ENCODE peak calls at places on chromosomes 16 and 17, in four cellular contexts. G is stimulated activated CD8-positive, alpha-beta memory T cell treated with anti-CD3 and anti-CD28 coated beads, Interleukin-4, amount 100 ng/mL, for 24 hours; J is D341Med; B is NCI-H460. I is an unnamed sample.

GRCh38 chr16:20799599-20799998 is 6.7 kb downstream of the ERI2 start:
- DNase-seq in B (no peak), J (no peak), G (no peak), I (no peak)

GRCh38 chr16:78150233-78150632 is 50.8 kb downstream of the WWOX start:
- DNase-seq in J (no peak), B (no peak), G (no peak), I (no peak)

GRCh38 chr16:17273142-17273561 is 197.6 kb downstream of the XYLT1 start:
- DNase-seq in J (no peak), G (peak), B (peak), I (no peak)

GRCh38 chr17:60468371-60468770 is 46.1 kb downstream of the CHCT1 start:
- DNase-seq in J (no peak), B (no peak), G (no peak), I (no peak)

GRCh38 chr16:23353440-23353839 is 51.3 kb downstream of the SCNN1B start:
- DNase-seq in G (no peak), J (no peak), B (no peak), I (no peak)

GRCh38 chr16:309476-309875 is 26.5 kb downstream of the PDIA2 start:
- DNase-seq in G (no peak), J (no peak), B (no peak), I (no peak)

GRCh38 chr16:9016824-9017223 is 53.1 kb upstream of the USP7 start:
- DNase-seq in G (no peak), J (no peak), B (no peak), I (no peak)

GRCh38 chr17:12402963-12403622 is 262.6 kb upstream of the MYOCD start:
- DNase-seq in G (no peak), J (no peak), B (no peak), I (no peak)

GRCh38 chr17:83203472-83204221 is 124.2 kb downstream of the METRNL start:
- DNase-seq in J (peak), G (no peak), B (no peak), I (no peak)

GRCh38 chr17:18280766-18281165 is 20.3 kb downstream of the MIEF2 start:
- DNase-seq in B (no peak), G (no peak), J (no peak), I (no peak)

GRCh38 chr16:1098266-1098991 is 2.4 kb upstream of the C1QTNF8 start:
- DNase-seq in J (no peak), G (no peak), B (no peak), I (no peak)

GRCh38 chr16:64278196-64278595 is 843.7 kb downstream of the CDH11 start:
- DNase-seq in J (no peak), B (peak), G (no peak), I (no peak)

GRCh38 chr17:17694229-17695081 is 13.2 kb downstream of the RAI1 start:
- DNase-seq in B (peak), G (peak), J (peak), I (peak)

GRCh38 chr17:14352139-14352538 is 51.3 kb downstream of the HS3ST3B1 start:
- DNase-seq in B (no peak), J (no peak), G (no peak), I (no peak)

GRCh38 chr16:70508752-70509151 is 14.6 kb downstream of the COG4 start:
- DNase-seq in J (no peak), G (no peak), B (no peak), I (no peak)

GRCh38 chr17:2532146-2532720 is 20.5 kb upstream of the METTL16 start:
- DNase-seq in B (no peak), J (no peak), G (no peak), I (no peak)

GRCh38 chr17:280216-280615 is 72.4 kb downstream of the RPH3AL start:
- DNase-seq in G (no peak), J (no peak), B (no peak), I (no peak)

GRCh38 chr16:83227336-83227735 is 580.4 kb upstream of the HSBP1 start:
- DNase-seq in B (no peak), J (no peak), G (no peak), I (no peak)

GRCh38 chr17:40352779-40353394 is 11.7 kb downstream of the GJD3 start:
- DNase-seq in B (no peak), G (no peak), J (no peak), I (no peak)

GRCh38 chr17:1122681-1123396 is 56.9 kb downstream of the ABR start:
- DNase-seq in G (peak), J (peak), B (peak), I (peak)

GRCh38 chr16:23424292-23424958 is 28.6 kb downstream of the COG7 start:
- DNase-seq in J (no peak), B (peak), G (no peak), I (no peak)

GRCh38 chr16:21150375-21151001 is at the start of gene DNAH3:
- DNase-seq in G (no peak), B (no peak), J (no peak), I (no peak)

GRCh38 chr17:1785925-1786324 is 24.1 kb downstream of the SERPINF1 start:
- DNase-seq in B (no peak), G (no peak), J (no peak), I (no peak)

GRCh38 chr17:8785547-8786412 is 13.4 kb downstream of the MFSD6L start:
- DNase-seq in G (peak), B (peak), J (peak), I (peak)

GRCh38 chr16:11330526-11331237 is 14.6 kb upstream of the RMI2 start:
- DNase-seq in B (no peak), G (no peak), J (no peak), I (no peak)

GRCh38 chr16:84834403-84834772 is 14.6 kb downstream of the CRISPLD2 start:
- DNase-seq in G (no peak), J (no peak), B (no peak), I (no peak)

GRCh38 chr16:81035975-81036750 is 521 bp downstream of the ATMIN start:
- DNase-seq in J (peak), B (no peak), G (peak), I (peak)

GRCh38 chr16:56370185-56370584 is 55.2 kb downstream of the AMFR start:
- DNase-seq in G (no peak), B (no peak), J (no peak), I (no peak)

GRCh38 chr17:66992911-66993310 is 28.4 kb downstream of the CACNG4 start:
- DNase-seq in J (no peak), B (no peak), G (no peak), I (no peak)

GRCh38 chr16:49012961-49013726 is 268.5 kb downstream of the CBLN1 start:
- DNase-seq in B (no peak), G (no peak), J (no peak), I (no peak)

I was measured in stimulated activated naive B cell treated with anti-CD40 and anti-IgM and Interleukin-4, amounts not matched to agents 10 μg/mL and 1 μg/mL and 100 μg/mL, for 72 hours.